ENCODE peak calls at places on chromosomes 3 and 15, in five cellular contexts. Q, P, N, W and D are unnamed samples.

GRCh38 chr3:122533931-122534334 is 19.2 kb upstream of the KPNA1 start:
- DNase-seq in Q (no peak), P (no peak), N (no peak), W (no peak), D (peak)

GRCh38 chr3:164486150-164486549 is 592.1 kb downstream of the SI start:
- DNase-seq in Q (no peak), P (no peak), N (no peak), W (no peak), D (no peak)

GRCh38 chr3:192237992-192238608 is 489.2 kb downstream of the FGF12 start:
- DNase-seq in Q (no peak), P (no peak), N (no peak), W (no peak), D (no peak)

GRCh38 chr15:98599911-98600685 is 48.2 kb upstream of the IGF1R start:
- DNase-seq in Q (no peak), P (peak), N (peak), W (no peak), D (no peak)

GRCh38 chr3:52216585-52217408 is 8.6 kb downstream of the TLR9 start:
- DNase-seq in Q (no peak), P (peak), N (no peak), W (no peak), D (peak)

GRCh38 chr3:186414735-186415419 is 52.8 kb upstream of the DGKG start:
- DNase-seq in Q (no peak), P (no peak), N (no peak), W (no peak), D (peak)

GRCh38 chr3:37741644-37742043 is 120.0 kb upstream of the CTDSPL start:
- DNase-seq in Q (peak), P (no peak), N (no peak), W (no peak), D (peak)

GRCh38 chr3:123104550-123104949 is 37.7 kb downstream of the PDIA5 start:
- DNase-seq in Q (no peak), P (no peak), N (no peak), W (no peak), D (peak)

GRCh38 chr15:43410572-43411214 is 39.8 kb downstream of the TUBGCP4 start:
- DNase-seq in Q (no peak), P (no peak), N (no peak), W (no peak), D (no peak)

GRCh38 chr15:23422946-23423708 is 23.9 kb downstream of the GOLGA6L2 start:
- DNase-seq in Q (no peak), P (no peak), N (no peak), W (no peak), D (peak)

GRCh38 chr15:34620814-34621213 is 37.4 kb upstream of the GOLGA8B start:
- DNase-seq in Q (no peak), P (no peak), N (no peak), W (no peak), D (peak)

GRCh38 chr3:104564045-104564643 is 802.6 kb upstream of the ALCAM start:
- DNase-seq in Q (no peak), P (peak), N (peak), W (peak), D (peak)

GRCh38 chr3:132422531-132422930 is 5.2 kb downstream of the DNAJC13 start:
- DNase-seq in Q (no peak), P (no peak), N (no peak), W (no peak), D (no peak)

GRCh38 chr15:38945551-38946298 is 381.1 kb upstream of the RASGRP1 start:
- DNase-seq in Q (no peak), P (no peak), N (no peak), W (no peak), D (no peak)

GRCh38 chr15:36882487-36883108 is 217.8 kb downstream of the MEIS2 start:
- DNase-seq in Q (no peak), P (no peak), N (no peak), W (no peak), D (peak)

GRCh38 chr3:171011109-171011508 is 15.4 kb downstream of the SLC2A2 start:
- DNase-seq in Q (no peak), P (no peak), N (no peak), W (no peak), D (no peak)

GRCh38 chr3:38532529-38532928 is 36.4 kb downstream of the EXOG start:
- DNase-seq in Q (no peak), P (no peak), N (no peak), W (no peak), D (no peak)

GRCh38 chr3:32593903-32594525 is 23.4 kb upstream of the DYNC1LI1 start:
- DNase-seq in Q (no peak), P (no peak), N (no peak), W (no peak), D (peak)

GRCh38 chr15:48866141-48866563 is 11.8 kb upstream of the EID1 start:
- DNase-seq in Q (no peak), P (no peak), N (no peak), W (no peak), D (peak)

GRCh38 chr3:127462111-127462655 is 128.3 kb downstream of the TPRA1 start:
- DNase-seq in Q (no peak), P (no peak), N (no peak), W (no peak), D (no peak)

GRCh38 chr3:116057403-116058006 is 387.8 kb downstream of the LSAMP start:
- DNase-seq in Q (no peak), P (no peak), N (no peak), W (no peak), D (no peak)

GRCh38 chr15:63610209-63610841 is 13.1 kb downstream of the FBXL22 start:
- DNase-seq in Q (no peak), P (peak), N (peak), W (peak), D (peak)

GRCh38 chr15:93060336-93061248 is 28.4 kb downstream of the RGMA start:
- DNase-seq in Q (no peak), P (no peak), N (no peak), W (no peak), D (no peak)

GRCh38 chr3:195896361-195897080 is 11.8 kb downstream of the TNK2 start:
- DNase-seq in Q (no peak), P (no peak), N (no peak), W (no peak), D (peak)

GRCh38 chr3:47802734-47803477 is at the start of gene DHX30:
- DNase-seq in Q (peak), P (peak), N (peak), W (peak), D (peak)

GRCh38 chr3:154971771-154972326 is 108.3 kb upstream of the MME start:
- DNase-seq in Q (no peak), P (no peak), N (no peak), W (no peak), D (peak)

GRCh38 chr3:123159926-123160635 is 41.7 kb upstream of the SEC22A start:
- DNase-seq in Q (no peak), P (no peak), N (no peak), W (no peak), D (no peak)

GRCh38 chr15:31822463-31822862 is 207.9 kb upstream of the CHRNA7 start:
- DNase-seq in Q (no peak), P (no peak), N (no peak), W (no peak), D (no peak)

GRCh38 chr3:71423151-71423906 is 160.2 kb downstream of the FOXP1 start:
- DNase-seq in Q (no peak), P (no peak), N (no peak), W (no peak), D (peak)

GRCh38 chr3:195195321-195196209 is 75.4 kb downstream of the XXYLT1 start:
- DNase-seq in Q (no peak), P (no peak), N (no peak), W (no peak), D (no peak)

GRCh38 chr3:103991461-103992115 is 1375.1 kb upstream of the ALCAM start:
- DNase-seq in Q (no peak), P (no peak), N (no peak), W (no peak), D (peak)

GRCh38 chr3:163476179-163476578 is 1602.1 kb downstream of the SI start:
- DNase-seq in Q (no peak), P (no peak), N (no peak), W (no peak), D (peak)

GRCh38 chr15:25863067-25863967 is at the start of gene ATP10A:
- DNase-seq in Q (no peak), P (no peak), N (peak), W (no peak), D (peak)

GRCh38 chr15:79265987-79266579 is 16.4 kb upstream of the ANKRD34C start:
- DNase-seq in Q (no peak), P (no peak), N (no peak), W (no peak), D (no peak)

GRCh38 chr15:58932791-58933310 is 628 bp downstream of the SLTM start:
- DNase-seq in Q (no peak), P (no peak), N (no peak), W (no peak), D (peak)

GRCh38 chr3:123431007-123431657 is 17.8 kb downstream of the ADCY5 start:
- DNase-seq in Q (no peak), P (no peak), N (no peak), W (no peak), D (no peak)

GRCh38 chr3:55750525-55750924 is 263.4 kb upstream of the WNT5A start:
- DNase-seq in Q (no peak), P (no peak), N (no peak), W (no peak), D (peak)

GRCh38 chr15:53588773-53589172 is 170.7 kb downstream of the WDR72 start:
- DNase-seq in Q (no peak), P (no peak), N (no peak), W (no peak), D (peak)

GRCh38 chr3:158471639-158472294 is 99.2 kb upstream of the MLF1 start:
- DNase-seq in Q (no peak), P (no peak), N (no peak), W (no peak), D (peak)